ENCODE peak calls at places on chromosomes 2 and 18, in four cellular contexts. V, M, N and C are unnamed samples.
A peak's percentile ranks its signal among the peaks of the same experiment; 100 is the strongest.

GRCh38 chr2:238150686-238151085 is 8.1 kb upstream of the ERFE start:
- DNase-seq in V (no peak), M (no peak), N (no peak), C (no peak)

GRCh38 chr2:136117391-136117841 is 533 bp downstream of the CXCR4 start:
- DNase-seq in V (peak; percentile 41), M (peak; percentile 49), N (no peak), C (peak; percentile 33)

GRCh38 chr2:37802106-37802791 is 122.8 kb upstream of the RMDN2 start:
- DNase-seq in V (no peak), N (no peak), M (no peak), C (no peak)

GRCh38 chr18:36821681-36822080 is 7.1 kb downstream of the TPGS2 start:
- DNase-seq in N (no peak), V (no peak), M (no peak), C (no peak)

GRCh38 chr18:78767648-78768071 is 212.0 kb upstream of the SALL3 start:
- DNase-seq in M (no peak), V (no peak), N (no peak), C (no peak)

GRCh38 chr2:24939353-24939752 is 19.3 kb upstream of the ADCY3 start:
- DNase-seq in V (no peak), M (no peak), N (no peak), C (no peak)

GRCh38 chr2:19357383-19358241 is 811 bp downstream of the OSR1 start:
- DNase-seq in M (no peak), N (no peak), V (peak; percentile 42), C (no peak)

GRCh38 chr18:65753520-65753919 is 2.7 kb downstream of the CDH7 start:
- DNase-seq in V (peak; percentile 53), M (peak; percentile 5), N (peak; percentile 31), C (peak; percentile 33)

GRCh38 chr2:70607121-70607551 is 53.5 kb upstream of the TGFA start:
- DNase-seq in N (no peak), V (no peak), M (no peak), C (no peak)

GRCh38 chr18:35982404-35983114 is 10.1 kb downstream of the RMP24 start:
- DNase-seq in V (no peak), M (no peak), N (no peak), C (no peak)

GRCh38 chr2:191811807-191812602 is 34.9 kb downstream of the CAVIN2 start:
- DNase-seq in N (peak; percentile 68), V (peak; percentile 59), M (peak; percentile 70), C (peak; percentile 60)

GRCh38 chr2:156455366-156455975 is 19.3 kb downstream of the GPD2 start:
- DNase-seq in V (no peak), N (no peak), M (no peak), C (no peak)

GRCh38 chr2:200762127-200762526 is 49.6 kb upstream of the BZW1 start:
- DNase-seq in V (no peak), N (no peak), M (no peak), C (no peak)

GRCh38 chr2:117085256-117085655 is 729.2 kb upstream of the DDX18 start:
- DNase-seq in N (no peak), V (no peak), M (no peak), C (no peak)

GRCh38 chr2:117085719-117086118 is 728.8 kb upstream of the DDX18 start:
- DNase-seq in N (no peak), M (no peak), V (no peak), C (no peak)

GRCh38 chr2:117087565-117088291 is 726.8 kb upstream of the DDX18 start:
- DNase-seq in M (no peak), V (peak; percentile 57), N (no peak), C (no peak)

GRCh38 chr2:117091438-117091837 is 723.1 kb upstream of the DDX18 start:
- DNase-seq in V (no peak), M (no peak), N (no peak), C (no peak)

DNA sequence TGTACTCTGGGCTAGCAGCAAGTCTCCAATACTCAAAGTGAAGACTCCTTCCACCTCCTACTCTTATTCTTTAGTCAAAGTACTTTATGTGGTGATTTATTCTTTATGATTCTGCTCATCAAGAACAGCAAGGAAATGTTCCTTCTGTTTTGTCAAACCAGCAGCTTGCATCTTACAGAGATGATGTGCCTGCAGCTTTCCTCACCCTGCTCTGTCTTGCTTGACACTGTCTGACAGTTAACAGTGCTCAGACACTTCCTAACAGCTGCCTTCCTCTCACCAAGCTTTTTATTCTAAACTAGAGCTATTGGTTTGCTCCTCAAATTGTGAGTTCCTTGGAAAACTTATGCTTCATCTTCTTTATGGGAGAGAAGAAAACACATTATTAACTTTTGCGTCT is 723.5 kb upstream of the DDX18 start:
- DNase-seq in V (no peak), N (no peak), M (no peak), C (no peak)
- TF ChIP-seq ELF4 in V (no peak), N (no peak), M (no peak), C (no peak)

GRCh38 chr2:152297715-152298114 is 37.3 kb upstream of the FMNL2 start:
- DNase-seq in M (no peak), V (no peak), N (no peak), C (no peak)

GRCh38 chr2:152298754-152299153 is 36.2 kb upstream of the FMNL2 start:
- DNase-seq in M (peak; percentile 2), V (no peak), N (no peak), C (no peak)

GRCh38 chr2:152304845-152305244 is 30.1 kb upstream of the FMNL2 start:
- DNase-seq in V (no peak), M (no peak), N (no peak), C (no peak)

DNA sequence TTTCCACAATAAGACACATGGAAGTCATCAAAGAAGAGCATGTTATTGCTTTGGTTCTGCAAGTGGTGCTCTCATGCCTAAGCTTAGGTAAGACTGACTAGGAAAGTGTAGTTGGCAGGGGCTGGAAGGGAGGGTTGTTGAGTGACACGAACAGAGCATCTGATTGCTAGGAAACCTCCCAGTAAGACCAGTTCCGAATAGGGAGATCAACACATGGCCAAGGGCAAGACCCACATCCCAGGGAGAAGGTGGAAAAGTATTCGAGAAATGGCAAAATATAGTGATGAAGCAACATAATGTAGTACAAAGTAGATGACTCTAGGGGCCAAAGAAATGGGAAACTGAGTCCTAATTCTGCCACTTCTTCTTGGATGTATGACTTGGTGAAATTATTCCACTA is 33.8 kb upstream of the FMNL2 start:
- DNase-seq in N (no peak), V (no peak), M (no peak), C (no peak)
- TF ChIP-seq ELF4 in N (no peak), V (no peak), M (no peak), C (no peak)

DNA sequence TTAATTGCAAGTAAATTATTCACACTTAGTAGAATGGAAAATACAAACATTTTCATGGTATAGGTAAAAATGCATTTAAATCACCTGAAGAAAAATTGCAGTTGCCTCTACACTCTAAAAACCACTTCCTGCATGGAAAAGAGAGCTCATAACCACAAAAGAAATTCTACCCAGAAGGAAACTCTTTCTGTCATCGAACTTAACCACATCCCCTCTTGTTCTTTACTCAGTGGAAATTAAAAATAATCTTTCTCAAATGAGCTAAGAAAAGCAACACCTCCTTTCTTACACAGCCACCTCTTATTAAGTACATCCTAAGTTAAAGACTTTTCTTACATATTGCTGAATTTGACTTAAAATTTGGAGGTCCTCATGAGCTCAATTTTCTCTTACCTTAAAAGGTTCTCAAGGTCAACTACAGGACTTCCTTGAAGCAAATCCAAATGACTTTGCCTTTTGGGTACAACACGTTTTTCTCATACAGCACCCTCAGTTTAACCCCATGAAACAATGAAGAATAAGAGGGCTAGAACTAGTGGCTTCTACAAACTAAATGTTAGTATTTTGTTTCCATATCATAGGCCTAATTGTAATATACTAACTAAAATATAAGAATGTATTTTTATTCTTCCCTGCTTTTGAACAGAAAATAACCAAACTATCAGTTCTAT is 109.1 kb upstream of the CRIM1 start:
- DNase-seq in V (no peak), N (no peak), M (no peak), C (no peak)
- TF ChIP-seq ELF4 in V (no peak), N (no peak), M (no peak), C (no peak)

GRCh38 chr2:85911836-85912692 is 23.3 kb upstream of the ST3GAL5 start:
- DNase-seq in M (no peak), V (no peak), N (no peak), C (no peak)
- TF ChIP-seq ELF4 in M (no peak), V (no peak), N (no peak), C (no peak)

GRCh38 chr2:147433822-147434221 is 411.0 kb upstream of the ACVR2A start:
- DNase-seq in N (no peak), V (no peak), M (no peak), C (no peak)
- TF ChIP-seq ELF4 in N (no peak), V (no peak), M (no peak), C (no peak)